ENCODE peak calls at places on chromosome 7, in eight cellular contexts. T is adrenal gland, H is mammary epithelial cell, R is stomach, W is aorta, X is cardiac muscle cell, Q is heart left ventricle, F is tibial artery. E is an unnamed sample.

GRCh38 chr7:132708501-132708900 is 132.2 kb upstream of the PLXNA4 start:
- DNase-seq in Q (no peak), W (no peak), H (no peak), F (no peak), T (no peak), X (no peak), R (no peak), E (no peak)

GRCh38 chr7:91922857-91923256 is 17.8 kb upstream of the AKAP9 start:
- DNase-seq in Q (no peak), W (no peak), F (no peak), R (no peak), T (no peak), H (no peak), X (no peak), E (no peak)

GRCh38 chr7:3482147-3482921 is 181.3 kb downstream of the SDK1 start:
- DNase-seq in X (peak; percentile 51), W (no peak), F (no peak), R (no peak), Q (no peak), T (peak; percentile 21), H (peak; percentile 42), E (no peak)

GRCh38 chr7:116571552-116571951 is 46.7 kb downstream of the CAV1 start:
- DNase-seq in T (no peak), Q (no peak), R (no peak), F (no peak), W (no peak), X (no peak), H (peak; percentile 74), E (no peak)

GRCh38 chr7:72249106-72249505 is 163.0 kb downstream of the CALN1 start:
- DNase-seq in Q (no peak), W (no peak), T (no peak), F (no peak), X (no peak), R (no peak), H (no peak), E (no peak)

GRCh38 chr7:28329616-28330373 is 82.5 kb upstream of the CREB5 start:
- DNase-seq in X (peak; percentile 41), F (no peak), H (no peak), R (no peak), T (no peak), Q (no peak), W (no peak), E (no peak)

GRCh38 chr7:20438248-20438647 is 107.5 kb downstream of the ITGB8 start:
- DNase-seq in F (no peak), W (no peak), X (no peak), T (no peak), R (no peak), H (no peak), Q (no peak), E (no peak)

GRCh38 chr7:2686101-2686500 is 1.9 kb upstream of the AMZ1 start:
- DNase-seq in R (no peak), X (no peak), W (no peak), F (no peak), Q (no peak), T (no peak), H (no peak), E (no peak)

GRCh38 chr7:24284699-24285506 is 913 bp downstream of the NPY start:
- DNase-seq in H (no peak), R (no peak), X (peak; percentile 53), T (no peak), Q (no peak), W (no peak), F (no peak), E (no peak)

GRCh38 chr7:140625908-140626868 is 14.4 kb downstream of the DENND2A start:
- DNase-seq in F (peak; percentile 93), X (peak; percentile 46), R (peak; percentile 72), T (peak; percentile 71), Q (peak; percentile 92), H (peak; percentile 90), W (peak; percentile 89), E (peak; percentile 98)

GRCh38 chr7:4707980-4708411 is 25.9 kb downstream of the FOXK1 start:
- DNase-seq in Q (no peak), R (no peak), F (no peak), W (no peak), H (no peak), X (no peak), T (no peak), E (no peak)

GRCh38 chr7:108613147-108613948 is 43.7 kb downstream of the DNAJB9 start:
- DNase-seq in W (no peak), R (no peak), X (peak; percentile 66), F (no peak), Q (no peak), H (peak; percentile 30), T (no peak), E (no peak)

GRCh38 chr7:27526991-27527722 is 135.5 kb downstream of the HIBADH start:
- DNase-seq in F (peak; percentile 49), T (no peak), X (no peak), Q (no peak), W (no peak), R (no peak), H (no peak), E (no peak)

DNA sequence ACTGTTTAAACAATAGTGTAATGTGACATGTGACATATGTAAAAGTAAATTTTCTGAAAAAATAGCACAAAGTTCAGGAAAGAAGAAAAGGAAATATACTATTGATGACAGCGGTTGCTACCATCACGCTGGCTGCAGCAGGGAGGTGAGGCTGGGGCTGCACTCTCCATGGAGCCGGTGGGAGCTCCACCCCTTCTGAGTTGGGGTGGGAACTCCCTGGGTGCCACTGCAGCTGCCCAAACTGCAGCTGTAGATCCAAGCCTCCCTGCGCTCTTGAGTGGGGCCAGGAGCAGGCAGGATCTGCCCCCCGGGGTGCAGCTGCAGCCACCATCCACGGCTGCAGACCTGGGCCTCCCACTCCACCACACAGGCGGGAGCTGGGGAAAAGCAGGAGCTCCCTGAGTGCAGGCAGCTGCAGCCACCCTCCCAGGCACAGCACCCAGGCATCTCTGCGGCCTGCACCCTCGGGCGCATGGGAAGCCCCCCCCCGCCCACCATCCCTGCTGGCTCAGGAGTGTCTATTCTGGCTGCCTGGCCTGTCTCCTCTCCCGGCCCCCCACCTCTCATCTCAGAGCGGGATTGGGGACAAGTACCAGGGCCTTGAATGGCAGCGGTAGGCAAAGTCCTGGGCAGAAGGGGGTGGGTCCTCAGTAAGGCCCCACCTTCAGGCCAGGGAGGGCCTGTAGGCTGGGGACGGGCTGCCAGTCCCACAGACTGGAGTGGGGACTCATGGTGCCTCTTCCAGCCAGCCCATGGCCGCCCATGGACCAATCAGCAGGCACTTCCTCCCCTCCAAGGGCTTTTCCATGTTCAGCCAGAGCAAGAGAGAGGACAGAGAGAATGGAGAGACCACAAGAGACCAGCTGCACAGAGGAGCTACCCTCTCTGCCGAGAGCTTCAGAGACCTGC is 50.1 kb downstream of the TNS3 start:
- DNase-seq in F (peak; percentile 16), X (no peak), R (no peak), H (no peak), Q (no peak), W (no peak), T (no peak), E (no peak)
- H3K4me1 ChIP-seq in F (peaks cover 7% of the 10 kb centered on the region), X (no peaks in the 10 kb centered on the region), R (peaks cover 27% of the 10 kb centered on the region), H (peaks cover 20% of the 10 kb centered on the region), Q (peaks cover 15% of the 10 kb centered on the region), W (no peaks in the 10 kb centered on the region), T (no peaks in the 10 kb centered on the region), E (no peaks in the 10 kb centered on the region)

GRCh38 chr7:1053816-1054370 is 9.5 kb downstream of the GPR146 start:
- DNase-seq in H (no peak), R (no peak), W (no peak), Q (no peak), F (no peak), X (no peak), T (no peak), E (no peak)

GRCh38 chr7:1056006-1056784 is 11.8 kb downstream of the GPR146 start:
- DNase-seq in F (no peak), X (no peak), W (no peak), T (no peak), Q (no peak), R (no peak), H (peak; percentile 56), E (no peak)

GRCh38 chr7:1054438-1055083 is 10.2 kb downstream of the GPR146 start:
- DNase-seq in T (no peak), H (no peak), Q (no peak), W (no peak), R (no peak), X (no peak), F (no peak), E (no peak)

GRCh38 chr7:1055491-1056005 is 11.2 kb downstream of the GPR146 start:
- DNase-seq in R (no peak), Q (no peak), X (no peak), F (no peak), W (no peak), H (no peak), T (no peak), E (no peak)

GRCh38 chr7:1055084-1055450 is 10.7 kb downstream of the GPR146 start:
- DNase-seq in Q (peak; percentile 78), R (peak; percentile 88), T (peak; percentile 41), W (peak; percentile 80), X (no peak), H (no peak), F (peak; percentile 65), E (peak; percentile 85)
- H3K27ac ChIP-seq in Q (peak overlapping the region; percentile 81), R (peak overlapping the region; percentile 77), T (peak overlapping the region; percentile 88), W (no peak overlapping the region), X (no peak overlapping the region), H (no peak overlapping the region), F (no peak overlapping the region), E (peak overlapping the region; percentile 69)

GRCh38 chr7:31687024-31687423 is at the start of gene PPP1R17:
- DNase-seq in W (no peak), X (peak; percentile 72), H (no peak), R (no peak), T (no peak), F (no peak), Q (peak; percentile 25), E (no peak)

GRCh38 chr7:31692451-31692850 is 5.4 kb downstream of the PPP1R17 start:
- DNase-seq in H (no peak), Q (no peak), F (no peak), R (no peak), X (no peak), T (no peak), W (no peak), E (no peak)

GRCh38 chr7:31690892-31691291 is 3.9 kb downstream of the PPP1R17 start:
- DNase-seq in R (no peak), T (no peak), F (no peak), W (no peak), H (no peak), X (no peak), Q (no peak), E (no peak)

GRCh38 chr7:31688990-31689389 is 2.0 kb downstream of the PPP1R17 start:
- DNase-seq in T (no peak), Q (no peak), F (no peak), R (no peak), X (no peak), H (no peak), W (no peak), E (no peak)

GRCh38 chr7:31688347-31688746 is 1.3 kb downstream of the PPP1R17 start:
- DNase-seq in T (no peak), R (no peak), W (no peak), F (no peak), X (no peak), H (no peak), Q (no peak), E (no peak)
- H3K4me3 ChIP-seq in T (no peak overlapping the region), R (no peak overlapping the region), W (no peak overlapping the region), F (no peak overlapping the region), X (no peak overlapping the region), H (no peak overlapping the region), Q (no peak overlapping the region), E (no peak overlapping the region)

DNA sequence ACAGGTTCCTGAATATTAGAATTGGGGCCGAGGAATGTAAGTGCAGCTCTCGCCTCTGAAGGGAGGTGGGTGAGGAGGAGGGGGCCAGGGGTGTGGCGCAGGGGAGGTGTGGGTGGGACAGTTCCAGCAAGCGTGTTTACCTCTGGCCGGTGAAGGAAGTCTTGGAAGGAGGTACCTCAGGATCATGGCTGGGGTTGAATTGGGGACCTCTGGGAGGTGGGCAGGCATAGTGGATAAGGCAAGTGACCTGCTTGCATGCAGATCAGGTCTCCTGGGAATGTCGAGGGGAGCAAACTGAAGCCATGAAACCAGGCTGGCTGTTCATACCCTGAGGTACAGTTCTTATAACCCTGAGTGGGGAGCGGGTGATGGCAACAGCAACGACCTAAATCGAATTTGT is 2.0 kb downstream of the ZNF775 start:
- DNase-seq in Q (no peak), R (no peak), X (no peak), F (no peak), T (no peak), H (no peak), W (no peak), E (no peak)
- H3K4me1 ChIP-seq in Q (peaks cover 21% of the 10 kb centered on the region), R (peaks cover 77% of the 10 kb centered on the region), X (peaks cover 36% of the 10 kb centered on the region), F (peaks cover 17% of the 10 kb centered on the region), T (peaks cover 4% of the 10 kb centered on the region), H (peaks cover 28% of the 10 kb centered on the region), W (no peaks in the 10 kb centered on the region), E (no peaks in the 10 kb centered on the region)

E was measured in right atrium auricular region.